ENCODE peak calls at places on chromosomes 5 and 9, in ten cellular contexts. One of them, this sample, is unnamed. For H3K4me1, the result is how much of the 10 kb centered on the place peaks cover.

GRCh38 chr9:15293727-15294405 is 13.2 kb downstream of the TTC39B start:
- DNase-seq in right atrium auricular region: no peak
- DNase-seq in breast epithelium: no peak
- DNase-seq in IMR-90: no peak
- DNase-seq in thoracic aorta: no peak
- DNase-seq in hepatocyte: no peak
- DNase-seq in A549: no peak
- DNase-seq in heart right ventricle: no peak
- DNase-seq in cardiac muscle cell: peak
- DNase-seq in fibroblast of lung: no peak
- DNase-seq in this sample: no peak

GRCh38 chr9:86947146-86948081 is at the start of gene GAS1:
- DNase-seq in right atrium auricular region: peak
- DNase-seq in breast epithelium: peak
- DNase-seq in IMR-90: peak
- DNase-seq in thoracic aorta: peak
- DNase-seq in hepatocyte: peak
- DNase-seq in A549: peak
- DNase-seq in heart right ventricle: peak
- DNase-seq in cardiac muscle cell: peak
- DNase-seq in fibroblast of lung: peak
- DNase-seq in this sample: peak

GRCh38 chr5:78974011-78974410 is 11.1 kb downstream of the ARSB start:
- DNase-seq in right atrium auricular region: no peak
- DNase-seq in breast epithelium: no peak
- DNase-seq in IMR-90: no peak
- DNase-seq in thoracic aorta: no peak
- DNase-seq in hepatocyte: no peak
- DNase-seq in A549: no peak
- DNase-seq in heart right ventricle: no peak
- DNase-seq in cardiac muscle cell: no peak
- DNase-seq in fibroblast of lung: no peak
- DNase-seq in this sample: no peak

GRCh38 chr9:76526026-76526425 is 67.0 kb downstream of the GCNT1 start:
- DNase-seq in right atrium auricular region: no peak
- DNase-seq in breast epithelium: no peak
- DNase-seq in IMR-90: no peak
- DNase-seq in thoracic aorta: no peak
- DNase-seq in hepatocyte: no peak
- DNase-seq in A549: no peak
- DNase-seq in heart right ventricle: no peak
- DNase-seq in cardiac muscle cell: no peak
- DNase-seq in fibroblast of lung: no peak
- DNase-seq in this sample: no peak

GRCh38 chr5:113059232-113059805 is 82.7 kb downstream of the DCP2 start:
- DNase-seq in right atrium auricular region: no peak
- DNase-seq in breast epithelium: no peak
- DNase-seq in IMR-90: peak
- DNase-seq in thoracic aorta: no peak
- DNase-seq in hepatocyte: no peak
- DNase-seq in A549: no peak
- DNase-seq in heart right ventricle: peak
- DNase-seq in cardiac muscle cell: peak
- DNase-seq in fibroblast of lung: peak
- DNase-seq in this sample: no peak

GRCh38 chr5:20833081-20833627 is 845.2 kb upstream of the CDH18 start:
- DNase-seq in right atrium auricular region: no peak
- DNase-seq in breast epithelium: no peak
- DNase-seq in IMR-90: no peak
- DNase-seq in thoracic aorta: no peak
- DNase-seq in hepatocyte: no peak
- DNase-seq in A549: no peak
- DNase-seq in heart right ventricle: no peak
- DNase-seq in cardiac muscle cell: no peak
- DNase-seq in fibroblast of lung: no peak
- DNase-seq in this sample: no peak

GRCh38 chr5:142317173-142317572 is 7.6 kb downstream of the SPRY4 start:
- DNase-seq in right atrium auricular region: no peak
- DNase-seq in breast epithelium: no peak
- DNase-seq in IMR-90: no peak
- DNase-seq in thoracic aorta: no peak
- DNase-seq in hepatocyte: no peak
- DNase-seq in A549: no peak
- DNase-seq in heart right ventricle: no peak
- DNase-seq in cardiac muscle cell: no peak
- DNase-seq in fibroblast of lung: no peak
- DNase-seq in this sample: no peak

GRCh38 chr5:120236360-120236759 is 227.7 kb upstream of the PRR16 start:
- DNase-seq in right atrium auricular region: no peak
- DNase-seq in breast epithelium: no peak
- DNase-seq in IMR-90: no peak
- DNase-seq in thoracic aorta: no peak
- DNase-seq in hepatocyte: no peak
- DNase-seq in A549: no peak
- DNase-seq in heart right ventricle: no peak
- DNase-seq in cardiac muscle cell: no peak
- DNase-seq in fibroblast of lung: no peak
- DNase-seq in this sample: no peak

GRCh38 chr5:126422994-126423788 is at the start of gene GRAMD2B:
- DNase-seq in right atrium auricular region: peak
- DNase-seq in breast epithelium: peak
- DNase-seq in IMR-90: peak
- DNase-seq in thoracic aorta: peak
- DNase-seq in hepatocyte: peak
- DNase-seq in A549: peak
- DNase-seq in heart right ventricle: peak
- DNase-seq in cardiac muscle cell: peak
- DNase-seq in fibroblast of lung: peak
- DNase-seq in this sample: peak

GRCh38 chr9:124259273-124260078 is 1.7 kb downstream of the NEK6 start:
- DNase-seq in right atrium auricular region: peak
- DNase-seq in breast epithelium: peak
- DNase-seq in IMR-90: peak
- DNase-seq in thoracic aorta: peak
- DNase-seq in hepatocyte: peak
- DNase-seq in A549: peak
- DNase-seq in heart right ventricle: peak
- DNase-seq in cardiac muscle cell: peak
- DNase-seq in fibroblast of lung: peak
- DNase-seq in this sample: peak

GRCh38 chr9:121360975-121361374 is 9.1 kb downstream of the STOM start:
- DNase-seq in right atrium auricular region: no peak
- DNase-seq in breast epithelium: no peak
- DNase-seq in IMR-90: peak
- DNase-seq in thoracic aorta: no peak
- DNase-seq in hepatocyte: peak
- DNase-seq in A549: no peak
- DNase-seq in heart right ventricle: no peak
- DNase-seq in cardiac muscle cell: peak
- DNase-seq in fibroblast of lung: peak
- DNase-seq in this sample: no peak

GRCh38 chr9:5910413-5911057 is 19.8 kb downstream of the MLANA start:
- DNase-seq in right atrium auricular region: no peak
- DNase-seq in breast epithelium: no peak
- DNase-seq in IMR-90: no peak
- DNase-seq in thoracic aorta: no peak
- DNase-seq in hepatocyte: no peak
- DNase-seq in A549: no peak
- DNase-seq in heart right ventricle: no peak
- DNase-seq in cardiac muscle cell: no peak
- DNase-seq in fibroblast of lung: peak
- DNase-seq in this sample: no peak

GRCh38 chr9:9718691-9719090 is 894.1 kb downstream of the PTPRD start:
- DNase-seq in right atrium auricular region: no peak
- DNase-seq in breast epithelium: no peak
- DNase-seq in IMR-90: no peak
- DNase-seq in thoracic aorta: no peak
- DNase-seq in hepatocyte: no peak
- DNase-seq in A549: no peak
- DNase-seq in heart right ventricle: no peak
- DNase-seq in cardiac muscle cell: no peak
- DNase-seq in fibroblast of lung: no peak
- DNase-seq in this sample: no peak

GRCh38 chr5:14036947-14037346 is 92.5 kb upstream of the DNAH5 start:
- DNase-seq in right atrium auricular region: no peak
- DNase-seq in breast epithelium: no peak
- DNase-seq in IMR-90: peak
- DNase-seq in thoracic aorta: no peak
- DNase-seq in hepatocyte: no peak
- DNase-seq in A549: no peak
- DNase-seq in heart right ventricle: no peak
- DNase-seq in cardiac muscle cell: no peak
- DNase-seq in fibroblast of lung: peak
- DNase-seq in this sample: no peak

DNA sequence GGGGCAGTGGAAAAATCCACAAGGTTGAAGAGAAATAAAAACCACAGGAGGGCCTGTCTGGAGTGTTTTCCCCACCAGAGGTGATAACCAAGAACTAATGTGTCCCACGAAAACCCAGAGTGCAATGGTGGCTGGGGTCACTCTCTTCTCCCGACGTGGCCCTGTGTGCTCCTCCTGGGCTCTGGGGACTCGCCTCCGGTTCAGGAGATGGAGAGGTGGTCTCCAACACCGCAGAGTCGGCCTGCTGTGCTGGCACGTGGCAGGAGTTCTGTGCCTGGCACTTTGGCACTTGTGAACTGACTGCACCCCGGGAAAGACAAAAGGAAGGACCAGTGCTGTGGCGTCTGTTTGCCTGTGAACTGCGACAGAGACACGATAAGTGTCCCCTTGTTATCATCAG is 98.4 kb downstream of the MRPL36 start:
- DNase-seq in right atrium auricular region: no peak
- DNase-seq in breast epithelium: no peak
- DNase-seq in IMR-90: no peak
- DNase-seq in thoracic aorta: no peak
- DNase-seq in hepatocyte: no peak
- DNase-seq in A549: no peak
- DNase-seq in heart right ventricle: no peak
- DNase-seq in cardiac muscle cell: no peak
- DNase-seq in fibroblast of lung: no peak
- DNase-seq in this sample: no peak
- H3K4me3 ChIP-seq in right atrium auricular region: no peak
- H3K4me3 ChIP-seq in breast epithelium: no peak
- H3K4me3 ChIP-seq in IMR-90: no peak
- H3K4me3 ChIP-seq in thoracic aorta: no peak
- H3K4me3 ChIP-seq in hepatocyte: no peak
- H3K4me3 ChIP-seq in A549: no peak
- H3K4me3 ChIP-seq in heart right ventricle: no peak
- H3K4me3 ChIP-seq in cardiac muscle cell: no peak
- H3K4me3 ChIP-seq in fibroblast of lung: no peak
- H3K4me3 ChIP-seq in this sample: no peak

GRCh38 chr9:27392451-27392850 is 95.5 kb upstream of the EQTN start:
- DNase-seq in right atrium auricular region: no peak
- DNase-seq in breast epithelium: no peak
- DNase-seq in IMR-90: no peak
- DNase-seq in thoracic aorta: no peak
- DNase-seq in hepatocyte: no peak
- DNase-seq in A549: no peak
- DNase-seq in heart right ventricle: no peak
- DNase-seq in cardiac muscle cell: no peak
- DNase-seq in fibroblast of lung: no peak
- DNase-seq in this sample: no peak

GRCh38 chr9:27394154-27394825 is 97.3 kb upstream of the EQTN start:
- DNase-seq in right atrium auricular region: no peak
- DNase-seq in breast epithelium: no peak
- DNase-seq in IMR-90: no peak
- DNase-seq in thoracic aorta: no peak
- DNase-seq in hepatocyte: no peak
- DNase-seq in A549: no peak
- DNase-seq in heart right ventricle: no peak
- DNase-seq in cardiac muscle cell: peak
- DNase-seq in fibroblast of lung: peak
- DNase-seq in this sample: no peak

GRCh38 chr9:27394826-27395201 is 97.9 kb upstream of the EQTN start:
- DNase-seq in right atrium auricular region: no peak
- DNase-seq in breast epithelium: no peak
- DNase-seq in IMR-90: no peak
- DNase-seq in thoracic aorta: no peak
- DNase-seq in hepatocyte: no peak
- DNase-seq in A549: no peak
- DNase-seq in heart right ventricle: no peak
- DNase-seq in cardiac muscle cell: no peak
- DNase-seq in fibroblast of lung: no peak
- DNase-seq in this sample: no peak

GRCh38 chr9:27393054-27393846 is 96.3 kb upstream of the EQTN start:
- DNase-seq in right atrium auricular region: no peak
- DNase-seq in breast epithelium: no peak
- DNase-seq in IMR-90: no peak
- DNase-seq in thoracic aorta: no peak
- DNase-seq in hepatocyte: no peak
- DNase-seq in A549: no peak
- DNase-seq in heart right ventricle: no peak
- DNase-seq in cardiac muscle cell: no peak
- DNase-seq in fibroblast of lung: no peak
- DNase-seq in this sample: no peak

GRCh38 chr9:27391495-27391894 is 94.5 kb upstream of the EQTN start:
- DNase-seq in right atrium auricular region: no peak
- DNase-seq in breast epithelium: no peak
- DNase-seq in IMR-90: no peak
- DNase-seq in thoracic aorta: no peak
- DNase-seq in hepatocyte: no peak
- DNase-seq in A549: no peak
- DNase-seq in heart right ventricle: no peak
- DNase-seq in cardiac muscle cell: no peak
- DNase-seq in fibroblast of lung: no peak
- DNase-seq in this sample: no peak
- H3K4me1 ChIP-seq in right atrium auricular region: under half
- H3K4me1 ChIP-seq in breast epithelium: under half
- H3K4me1 ChIP-seq in IMR-90: under half
- H3K4me1 ChIP-seq in thoracic aorta: under half
- H3K4me1 ChIP-seq in hepatocyte: under half
- H3K4me1 ChIP-seq in A549: under half
- H3K4me1 ChIP-seq in heart right ventricle: under half
- H3K4me1 ChIP-seq in cardiac muscle cell: under half
- H3K4me1 ChIP-seq in fibroblast of lung: under half
- H3K4me1 ChIP-seq in this sample: under half

DNA sequence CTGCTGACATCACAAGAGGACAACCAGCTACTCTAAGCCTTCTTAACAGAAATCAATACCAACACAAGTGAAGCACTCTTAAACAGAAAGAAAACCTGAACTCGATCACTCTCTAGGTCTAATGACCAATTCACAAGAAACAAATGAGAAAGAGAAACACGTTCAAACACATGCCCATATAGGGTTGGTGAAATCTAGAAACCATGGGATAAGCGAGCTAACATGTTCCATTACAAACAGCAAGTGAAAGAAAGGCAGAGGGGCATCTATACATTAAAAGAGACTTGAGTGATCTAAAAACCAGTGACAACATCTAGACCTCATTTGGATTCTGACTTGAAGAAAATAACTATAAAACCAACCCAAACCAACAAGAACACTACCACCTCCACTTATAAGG is 74.9 kb upstream of the RETREG1 start:
- DNase-seq in right atrium auricular region: no peak
- DNase-seq in breast epithelium: no peak
- DNase-seq in IMR-90: no peak
- DNase-seq in thoracic aorta: no peak
- DNase-seq in hepatocyte: no peak
- DNase-seq in A549: no peak
- DNase-seq in heart right ventricle: no peak
- DNase-seq in cardiac muscle cell: no peak
- DNase-seq in fibroblast of lung: no peak
- DNase-seq in this sample: no peak
- TF ChIP-seq CTCF in right atrium auricular region: no peak
- TF ChIP-seq CTCF in breast epithelium: no peak
- TF ChIP-seq CTCF in IMR-90: no peak
- TF ChIP-seq CTCF in thoracic aorta: no peak
- TF ChIP-seq CTCF in hepatocyte: no peak
- TF ChIP-seq CTCF in A549: no peak
- TF ChIP-seq CTCF in heart right ventricle: no peak
- TF ChIP-seq CTCF in cardiac muscle cell: no peak
- TF ChIP-seq CTCF in fibroblast of lung: no peak
- TF ChIP-seq CTCF in this sample: no peak

GRCh38 chr9:8696536-8696935 is 897.0 kb upstream of the DMAC1 start:
- DNase-seq in right atrium auricular region: no peak
- DNase-seq in breast epithelium: no peak
- DNase-seq in IMR-90: no peak
- DNase-seq in thoracic aorta: no peak
- DNase-seq in hepatocyte: no peak
- DNase-seq in A549: no peak
- DNase-seq in heart right ventricle: no peak
- DNase-seq in cardiac muscle cell: no peak
- DNase-seq in fibroblast of lung: no peak
- DNase-seq in this sample: no peak
- H3K4me3 ChIP-seq in right atrium auricular region: no peak
- H3K4me3 ChIP-seq in breast epithelium: no peak
- H3K4me3 ChIP-seq in IMR-90: no peak
- H3K4me3 ChIP-seq in thoracic aorta: no peak
- H3K4me3 ChIP-seq in hepatocyte: no peak
- H3K4me3 ChIP-seq in A549: no peak
- H3K4me3 ChIP-seq in heart right ventricle: no peak
- H3K4me3 ChIP-seq in cardiac muscle cell: no peak
- H3K4me3 ChIP-seq in fibroblast of lung: no peak
- H3K4me3 ChIP-seq in this sample: no peak